ENCODE peak calls at places on chromosomes 6 and 20, in seven cellular contexts. I is RWPE1, S is body of pancreas, A is pancreas, J is tibial artery, U is HCT116, W is lower leg skin. K is an unnamed sample.

GRCh38 chr20:31717478-31717946 is 5.2 kb downstream of the BCL2L1 start:
- DNase-seq in I (no peak), S (no peak), A (no peak), J (no peak), U (no peak), W (no peak), K (peak)

GRCh38 chr6:14278436-14278835 is 160.9 kb downstream of the CD83 start:
- DNase-seq in I (no peak), S (no peak), A (no peak), J (no peak), U (no peak), W (peak), K (no peak)

GRCh38 chr6:126657556-126658129 is 317.7 kb downstream of the CENPW start:
- DNase-seq in I (peak), S (no peak), A (no peak), J (no peak), U (peak), W (no peak), K (no peak)

GRCh38 chr6:127134136-127134535 is 15.7 kb downstream of the RSPO3 start:
- DNase-seq in I (no peak), S (no peak), A (no peak), J (no peak), U (no peak), W (no peak), K (no peak)

GRCh38 chr6:101444717-101445116 is 51.2 kb downstream of the GRIK2 start:
- DNase-seq in I (no peak), S (no peak), A (no peak), J (no peak), U (no peak), W (no peak), K (no peak)

GRCh38 chr20:32224463-32224862 is 16.8 kb downstream of the POFUT1 start:
- DNase-seq in I (no peak), S (no peak), A (no peak), J (no peak), U (no peak), W (no peak), K (no peak)

GRCh38 chr6:166308769-166309589 is 787 bp upstream of the PRR18 start:
- DNase-seq in I (no peak), S (no peak), A (no peak), J (no peak), U (no peak), W (no peak), K (no peak)

GRCh38 chr6:30657454-30657853 is 10.5 kb downstream of the C6orf136 start:
- DNase-seq in I (no peak), S (no peak), A (no peak), J (no peak), U (no peak), W (no peak), K (no peak)

GRCh38 chr20:37992802-37993538 is 40.3 kb downstream of the TTI1 start:
- DNase-seq in I (peak), S (no peak), A (no peak), J (no peak), U (no peak), W (no peak), K (peak)

GRCh38 chr6:140345935-140346334 is 971.5 kb upstream of the CITED2 start:
- DNase-seq in I (no peak), S (no peak), A (no peak), J (no peak), U (no peak), W (no peak), K (no peak)

GRCh38 chr6:53496797-53497196 is 48.1 kb downstream of the GCLC start:
- DNase-seq in I (peak), S (no peak), A (no peak), J (no peak), U (no peak), W (no peak), K (no peak)

GRCh38 chr6:38137609-38138008 is 318.1 kb downstream of the ZFAND3 start:
- DNase-seq in I (no peak), S (no peak), A (no peak), J (no peak), U (no peak), W (no peak), K (no peak)

GRCh38 chr20:50932016-50932338 is 740 bp upstream of the ADNP start:
- DNase-seq in I (no peak), S (no peak), A (no peak), J (no peak), U (no peak), W (no peak), K (no peak)

GRCh38 chr6:170182781-170183120 is 108.1 kb downstream of the DLL1 start:
- DNase-seq in I (no peak), S (no peak), A (no peak), J (no peak), U (no peak), W (no peak), K (no peak)

GRCh38 chr6:9566096-9566495 is 848.8 kb downstream of the TFAP2A start:
- DNase-seq in I (no peak), S (no peak), A (no peak), J (no peak), U (no peak), W (no peak), K (no peak)

GRCh38 chr6:6596529-6596928 is 8.0 kb downstream of the LY86 start:
- DNase-seq in I (no peak), S (no peak), A (no peak), J (no peak), U (no peak), W (no peak), K (no peak)

GRCh38 chr20:50885068-50885467 is 46.2 kb downstream of the ADNP start:
- DNase-seq in I (no peak), S (no peak), A (no peak), J (no peak), U (no peak), W (peak), K (no peak)

GRCh38 chr6:133724726-133725125 is 164.2 kb upstream of the TCF21 start:
- DNase-seq in I (no peak), S (no peak), A (no peak), J (no peak), U (no peak), W (no peak), K (no peak)

GRCh38 chr6:25750911-25751310 is 3.6 kb upstream of the SLC17A4 start:
- DNase-seq in I (no peak), S (no peak), A (no peak), J (no peak), U (no peak), W (no peak), K (no peak)

GRCh38 chr6:115901896-115902295 is 158.8 kb downstream of the FRK start:
- DNase-seq in I (no peak), S (no peak), A (no peak), J (no peak), U (no peak), W (no peak), K (no peak)

GRCh38 chr20:19947611-19948264 is 69.4 kb upstream of the NAA20 start:
- DNase-seq in I (no peak), S (peak), A (peak), J (no peak), U (no peak), W (no peak), K (no peak)

GRCh38 chr20:4453369-4453768 is 268.3 kb upstream of the PRND start:
- DNase-seq in I (no peak), S (no peak), A (no peak), J (no peak), U (no peak), W (no peak), K (no peak)

GRCh38 chr20:4455996-4456395 is 265.7 kb upstream of the PRND start:
- DNase-seq in I (no peak), S (no peak), A (no peak), J (no peak), U (no peak), W (no peak), K (no peak)

GRCh38 chr20:4457566-4458543 is 263.9 kb upstream of the PRND start:
- DNase-seq in I (peak), S (no peak), A (no peak), J (no peak), U (peak), W (no peak), K (no peak)

GRCh38 chr20:4459081-4459480 is 262.6 kb upstream of the PRND start:
- DNase-seq in I (no peak), S (no peak), A (no peak), J (no peak), U (no peak), W (no peak), K (no peak)

GRCh38 chr20:4455301-4455701 is 266.4 kb upstream of the PRND start:
- DNase-seq in I (peak), S (no peak), A (no peak), J (no peak), U (peak), W (no peak), K (no peak)
- TF ChIP-seq CTCF in I (no peak), S (no peak), A (no peak), J (no peak), U (no peak), W (no peak), K (no peak)

GRCh38 chr6:109690740-109691687 is at the start of the genes AK9 and FIG4:
- DNase-seq in I (peak), S (peak), A (peak), J (peak), U (peak), W (peak), K (peak)
- TF ChIP-seq CTCF in I (peak), S (no peak), A (no peak), J (peak), U (no peak), W (no peak), K (no peak)

GRCh38 chr6:44077201-44077946 is 49.9 kb downstream of the MRPL14 start:
- DNase-seq in I (no peak), S (no peak), A (no peak), J (no peak), U (no peak), W (peak), K (no peak)

GRCh38 chr6:44076016-44076365 is 51.3 kb downstream of the MRPL14 start:
- DNase-seq in I (no peak), S (no peak), A (no peak), J (no peak), U (no peak), W (no peak), K (no peak)

GRCh38 chr6:44075137-44076015 is 51.9 kb downstream of the MRPL14 start:
- DNase-seq in I (no peak), S (no peak), A (no peak), J (no peak), U (no peak), W (no peak), K (no peak)

GRCh38 chr6:44078219-44078794 is 48.9 kb downstream of the MRPL14 start:
- DNase-seq in I (no peak), S (no peak), A (no peak), J (no peak), U (no peak), W (peak), K (no peak)

DNA sequence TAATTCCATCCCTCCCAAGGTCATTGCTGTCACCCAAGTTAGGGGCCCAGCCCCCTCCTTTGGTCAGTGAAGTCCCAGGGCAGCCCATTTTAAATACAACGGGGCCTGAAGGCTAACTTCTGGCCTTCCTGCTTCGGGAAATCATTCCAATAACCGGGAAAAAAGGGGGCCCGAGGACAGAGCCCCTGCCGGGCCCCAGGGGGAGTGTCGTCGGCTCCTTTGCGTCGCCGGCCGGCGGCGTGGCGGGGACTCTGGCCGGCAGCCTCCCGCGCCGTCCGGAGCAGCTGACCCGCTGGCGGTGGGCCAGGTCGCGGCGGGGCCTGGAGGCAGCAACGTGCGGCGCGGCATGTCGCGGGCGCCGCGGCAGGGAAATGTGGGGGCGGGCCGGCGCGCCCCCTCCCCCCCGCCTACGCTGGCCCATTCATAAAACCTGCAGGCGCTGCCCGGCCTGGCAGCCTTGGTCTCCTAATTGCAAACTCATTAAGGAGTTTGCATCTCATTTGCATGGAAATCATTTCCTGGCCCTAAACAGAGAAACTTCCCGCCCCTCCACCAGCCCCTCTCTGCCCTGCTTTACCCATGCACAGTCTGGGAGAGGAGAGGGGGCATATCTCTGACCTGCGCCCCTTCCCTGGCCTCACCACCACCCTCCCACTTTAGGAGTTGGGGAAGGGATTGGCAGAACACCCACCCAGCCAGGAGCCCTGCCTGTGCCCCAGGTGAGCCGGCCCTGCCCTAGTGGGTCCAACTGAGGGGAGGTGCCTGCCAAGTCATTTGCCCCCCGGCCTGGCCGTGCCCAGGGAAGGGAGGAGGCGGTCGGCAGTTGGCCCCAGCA is 50.7 kb downstream of the MRPL14 start:
- DNase-seq in I (no peak), S (peak), A (peak), J (peak), U (no peak), W (no peak), K (peak)
- TF ChIP-seq CTCF in I (no peak), S (no peak), A (no peak), J (peak), U (no peak), W (no peak), K (no peak)

GRCh38 chr20:59940956-59941294 is 736 bp downstream of the FAM217B start:
- DNase-seq in I (no peak), S (no peak), A (no peak), J (no peak), U (no peak), W (no peak), K (no peak)

GRCh38 chr20:59939052-59939878 is 840 bp downstream of the PPP1R3D start:
- DNase-seq in I (peak), S (peak), A (peak), J (peak), U (no peak), W (no peak), K (no peak)

GRCh38 chr20:59939879-59940128 is 301 bp downstream of the PPP1R3D start:
- DNase-seq in I (no peak), S (peak), A (peak), J (no peak), U (no peak), W (no peak), K (no peak)

GRCh38 chr20:59938696-59939051 is 1.4 kb downstream of the PPP1R3D start:
- DNase-seq in I (no peak), S (no peak), A (peak), J (no peak), U (no peak), W (peak), K (no peak)

GRCh38 chr20:59940129-59940955 is at the start of the genes FAM217B and PPP1R3D:
- DNase-seq in I (peak), S (peak), A (peak), J (peak), U (peak), W (peak), K (peak)
- TF ChIP-seq CTCF in I (peak), S (no peak), A (no peak), J (no peak), U (no peak), W (no peak), K (no peak)

GRCh38 chr20:16013631-16014030 is 559.6 kb downstream of the KIF16B start:
- DNase-seq in I (no peak), S (no peak), A (no peak), J (no peak), U (no peak), W (no peak), K (no peak)

GRCh38 chr20:16014436-16014835 is 558.8 kb downstream of the KIF16B start:
- DNase-seq in I (no peak), S (no peak), A (no peak), J (no peak), U (no peak), W (no peak), K (no peak)

GRCh38 chr20:16007978-16008377 is 565.3 kb downstream of the KIF16B start:
- DNase-seq in I (no peak), S (no peak), A (no peak), J (no peak), U (no peak), W (no peak), K (no peak)

GRCh38 chr20:16011061-16011460 is 562.2 kb downstream of the KIF16B start:
- DNase-seq in I (no peak), S (no peak), A (no peak), J (no peak), U (no peak), W (no peak), K (no peak)

DNA sequence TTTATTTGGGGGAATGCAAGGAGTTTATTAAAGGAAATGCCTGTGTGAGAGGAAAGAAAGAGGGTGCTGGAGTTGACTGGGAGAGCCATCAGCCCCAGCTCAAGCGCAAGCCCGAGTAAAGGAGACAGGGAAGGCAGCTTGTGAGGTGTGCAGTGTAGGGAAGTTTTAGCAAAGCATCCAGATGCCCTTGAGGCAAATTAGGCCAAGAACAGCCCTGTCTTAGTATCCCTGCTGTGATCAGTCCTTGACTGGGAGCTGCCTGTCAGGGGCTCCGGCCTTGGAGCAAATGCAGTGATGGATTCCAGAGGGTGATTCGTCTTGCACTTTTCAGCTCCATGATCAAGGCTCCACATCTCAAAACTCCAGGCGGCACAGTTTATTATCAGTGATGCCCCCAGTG is 561.7 kb downstream of the KIF16B start:
- DNase-seq in I (no peak), S (no peak), A (no peak), J (no peak), U (no peak), W (no peak), K (no peak)
- TF ChIP-seq CTCF in I (no peak), S (no peak), A (no peak), J (no peak), U (no peak), W (no peak), K (no peak)

GRCh38 chr20:43820742-43821330 is 93.8 kb upstream of the TOX2 start:
- DNase-seq in I (peak), S (no peak), A (no peak), J (no peak), U (no peak), W (no peak), K (no peak)

GRCh38 chr20:43825635-43826034 is 89.0 kb upstream of the TOX2 start:
- DNase-seq in I (no peak), S (no peak), A (no peak), J (no peak), U (no peak), W (no peak), K (no peak)

GRCh38 chr20:43824279-43824678 is 90.4 kb upstream of the TOX2 start:
- DNase-seq in I (no peak), S (no peak), A (no peak), J (no peak), U (no peak), W (no peak), K (no peak)

GRCh38 chr20:43824699-43825402 is 89.8 kb upstream of the TOX2 start:
- DNase-seq in I (no peak), S (peak), A (no peak), J (no peak), U (no peak), W (no peak), K (no peak)

DNA sequence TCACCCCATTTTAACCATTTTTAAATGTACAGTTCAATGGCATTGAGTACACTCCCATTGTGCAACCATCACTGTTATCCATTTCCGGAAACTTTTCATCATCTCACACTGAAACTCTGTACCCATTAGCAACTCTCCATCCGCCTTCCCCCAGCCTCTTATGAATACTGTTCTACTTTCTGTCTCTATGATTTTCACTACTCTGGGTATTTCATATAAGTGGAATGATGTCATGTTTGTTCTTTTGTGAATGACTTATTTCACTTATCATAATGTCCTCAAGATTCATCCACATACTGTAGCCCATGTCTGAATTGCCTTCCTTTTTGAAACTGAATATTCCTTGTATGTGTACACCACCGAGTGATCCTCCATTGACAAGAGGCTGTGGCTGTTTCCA is 92.9 kb upstream of the TOX2 start:
- DNase-seq in I (no peak), S (no peak), A (no peak), J (no peak), U (no peak), W (no peak), K (peak)
- TF ChIP-seq CTCF in I (no peak), S (no peak), A (no peak), J (no peak), U (no peak), W (no peak), K (no peak)

GRCh38 chr6:3408665-3409064 is 48.2 kb downstream of the SLC22A23 start:
- DNase-seq in I (no peak), S (no peak), A (no peak), J (no peak), U (no peak), W (no peak), K (no peak)

GRCh38 chr6:3406928-3407809 is 49.7 kb downstream of the SLC22A23 start:
- DNase-seq in I (no peak), S (no peak), A (no peak), J (no peak), U (no peak), W (no peak), K (no peak)

GRCh38 chr6:3409699-3410384 is 47.0 kb downstream of the SLC22A23 start:
- DNase-seq in I (no peak), S (peak), A (peak), J (no peak), U (no peak), W (peak), K (no peak)

GRCh38 chr6:3406362-3406809 is 50.5 kb downstream of the SLC22A23 start:
- DNase-seq in I (no peak), S (no peak), A (no peak), J (no peak), U (no peak), W (no peak), K (no peak)

GRCh38 chr6:3407840-3408239 is 49.0 kb downstream of the SLC22A23 start:
- DNase-seq in I (no peak), S (no peak), A (no peak), J (no peak), U (no peak), W (no peak), K (no peak)
- TF ChIP-seq CTCF in I (no peak), S (no peak), A (no peak), J (no peak), U (no peak), W (no peak), K (no peak)

GRCh38 chr20:47656313-47656712 is 129.0 kb downstream of the SULF2 start:
- DNase-seq in I (no peak), S (no peak), A (no peak), J (no peak), U (no peak), W (no peak), K (no peak)

GRCh38 chr20:47653892-47654291 is 131.4 kb downstream of the SULF2 start:
- DNase-seq in I (no peak), S (no peak), A (no peak), J (no peak), U (no peak), W (no peak), K (no peak)

GRCh38 chr20:47652794-47653193 is 132.5 kb downstream of the SULF2 start:
- DNase-seq in I (no peak), S (no peak), A (no peak), J (no peak), U (no peak), W (no peak), K (no peak)

GRCh38 chr20:47655635-47656034 is 129.6 kb downstream of the SULF2 start:
- DNase-seq in I (no peak), S (no peak), A (no peak), J (no peak), U (no peak), W (no peak), K (no peak)

DNA sequence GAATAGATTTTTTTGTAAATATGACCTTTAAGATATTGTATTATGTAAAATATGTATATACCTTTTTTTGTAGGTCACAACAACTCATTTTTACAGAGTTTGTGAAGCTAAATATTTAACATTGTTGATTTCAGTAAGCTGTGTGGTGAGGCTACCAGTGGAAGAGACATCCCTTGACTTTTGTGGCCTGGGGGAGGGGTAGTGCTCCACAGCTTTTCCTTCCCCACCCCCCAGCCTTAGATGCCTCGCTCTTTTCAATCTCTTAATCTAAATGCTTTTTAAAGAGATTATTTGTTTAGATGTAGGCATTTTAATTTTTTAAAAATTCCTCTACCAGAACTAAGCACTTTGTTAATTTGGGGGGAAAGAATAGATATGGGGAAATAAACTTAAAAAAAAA is 130.9 kb downstream of the SULF2 start:
- DNase-seq in I (no peak), S (no peak), A (no peak), J (no peak), U (no peak), W (no peak), K (no peak)
- TF ChIP-seq CTCF in I (no peak), S (no peak), A (no peak), J (no peak), U (no peak), W (no peak), K (no peak)

K was measured in activated CD8-positive, alpha-beta T cell treated with anti-CD3 and anti-CD28 coated beads for 36 hours.